ENCODE peak calls at places on chromosomes 12 and 14, in five cellular contexts. D is ELF-1; V is heart left ventricle; M is tibial nerve; W is naive thymus-derived CD8-positive, alpha-beta T cell. E is an unnamed sample.

GRCh38 chr14:67580336-67581230 is 19.5 kb downstream of the PIGH start:
- DNase-seq in D (no peak), V (no peak), M (no peak), W (no peak), E (no peak)

GRCh38 chr14:93076755-93077154 is 39.0 kb downstream of the ITPK1 start:
- DNase-seq in D (no peak), V (no peak), M (no peak), W (no peak), E (no peak)

GRCh38 chr12:70854871-70855578 is 65.5 kb downstream of the PTPRR start:
- DNase-seq in D (no peak), V (no peak), M (no peak), W (no peak), E (no peak)

GRCh38 chr14:72701610-72702009 is 192.3 kb downstream of the DPF3 start:
- DNase-seq in D (peak; percentile 54), V (no peak), M (no peak), W (no peak), E (no peak)

GRCh38 chr12:96770239-96770780 is 136.7 kb upstream of the NEDD1 start:
- DNase-seq in D (no peak), V (no peak), M (no peak), W (no peak), E (no peak)

GRCh38 chr12:22672951-22673350 is 48.0 kb downstream of the ETNK1 start:
- DNase-seq in D (no peak), V (no peak), M (no peak), W (no peak), E (no peak)

GRCh38 chr12:122399592-122400373 is 22.7 kb downstream of the CLIP1 start:
- DNase-seq in D (peak; percentile 83), V (no peak), M (peak; percentile 57), W (peak; percentile 37), E (peak; percentile 37)

GRCh38 chr12:10672231-10672868 is 1.5 kb downstream of the STYK1 start:
- DNase-seq in D (no peak), V (no peak), M (no peak), W (peak; percentile 42), E (no peak)

GRCh38 chr12:12684375-12685106 is 11.4 kb downstream of the GPR19 start:
- DNase-seq in D (peak; percentile 96), V (no peak), M (no peak), W (no peak), E (no peak)

GRCh38 chr12:93025145-93026103 is 96.3 kb upstream of the EEA1 start:
- DNase-seq in D (no peak), V (no peak), M (no peak), W (no peak), E (no peak)

GRCh38 chr12:45289245-45290217 is 73.6 kb downstream of the ANO6 start:
- DNase-seq in D (no peak), V (no peak), M (no peak), W (no peak), E (no peak)

GRCh38 chr12:116959845-116960514 is 49.2 kb downstream of the FBXW8 start:
- DNase-seq in D (no peak), V (no peak), M (no peak), W (no peak), E (no peak)

GRCh38 chr14:22792158-22792557 is 23.1 kb downstream of the SLC7A7 start:
- DNase-seq in D (no peak), V (no peak), M (no peak), W (no peak), E (no peak)

GRCh38 chr12:111590552-111590951 is 8.6 kb downstream of the ATXN2 start:
- DNase-seq in D (no peak), V (no peak), M (no peak), W (no peak), E (no peak)

GRCh38 chr12:2537868-2538541 is 256.8 kb upstream of the FKBP4 start:
- DNase-seq in D (no peak), V (no peak), M (no peak), W (no peak), E (no peak)

GRCh38 chr14:24632336-24632735 is 1.7 kb downstream of the GZMB start:
- DNase-seq in D (no peak), V (no peak), M (no peak), W (no peak), E (no peak)

GRCh38 chr12:115871714-115872113 is 405.8 kb downstream of the MED13L start:
- DNase-seq in D (peak; percentile 87), V (no peak), M (no peak), W (no peak), E (no peak)

GRCh38 chr12:15721716-15722115 is 67.5 kb downstream of the EPS8 start:
- DNase-seq in D (no peak), V (no peak), M (no peak), W (no peak), E (no peak)

GRCh38 chr12:62977419-62977818 is 42.5 kb upstream of the PPM1H start:
- DNase-seq in D (no peak), V (no peak), M (no peak), W (no peak), E (no peak)

GRCh38 chr12:3545121-3545796 is 54.3 kb downstream of the PRMT8 start:
- DNase-seq in D (no peak), V (no peak), M (no peak), W (no peak), E (no peak)

GRCh38 chr14:90544566-90544965 is 147.7 kb downstream of the CALM1 start:
- DNase-seq in D (no peak), V (peak; percentile 33), M (no peak), W (no peak), E (no peak)

GRCh38 chr12:67074072-67074471 is 195.1 kb upstream of the CAND1 start:
- DNase-seq in D (no peak), V (no peak), M (no peak), W (no peak), E (no peak)

GRCh38 chr14:67853207-67853606 is 33.6 kb downstream of the RAD51B start:
- DNase-seq in D (no peak), V (no peak), M (no peak), W (no peak), E (no peak)

GRCh38 chr12:125143491-125143890 is 78.3 kb downstream of the AACS start:
- DNase-seq in D (peak; percentile 19), V (peak; percentile 82), M (no peak), W (no peak), E (no peak)

GRCh38 chr12:127562781-127563180 is 704.2 kb upstream of the TMEM132C start:
- DNase-seq in D (no peak), V (no peak), M (no peak), W (no peak), E (no peak)

GRCh38 chr14:102949062-102949800 is 26.8 kb downstream of the AMN start:
- DNase-seq in D (no peak), V (no peak), M (no peak), W (peak; percentile 29), E (no peak)

E was measured in CD4-positive, alpha-beta T cell.